ENCODE peak calls at places on chromosomes 16 and 17, in four cellular contexts. One of them, this sample, is unnamed.

GRCh38 chr16:88616320-88616719 is 22.1 kb upstream of the IL17C start:
- DNase-seq in K562: no peak
- DNase-seq in GM12878: no peak
- DNase-seq in H1: no peak
- DNase-seq in this sample: no peak

GRCh38 chr17:40540448-40540847 is 24.8 kb downstream of the CCR7 start:
- DNase-seq in H1: no peak
- DNase-seq in K562: no peak
- DNase-seq in GM12878: no peak
- DNase-seq in this sample: no peak

GRCh38 chr17:57911834-57912673 is 43.2 kb downstream of the CUEDC1 start:
- DNase-seq in GM12878: no peak
- DNase-seq in H1: no peak
- DNase-seq in K562: no peak
- DNase-seq in this sample: peak

GRCh38 chr17:40938981-40939380 is 1.5 kb upstream of the KRT23 start:
- DNase-seq in K562: no peak
- DNase-seq in H1: no peak
- DNase-seq in GM12878: no peak
- DNase-seq in this sample: no peak

GRCh38 chr17:79951361-79952264 is 84.1 kb downstream of the TBC1D16 start:
- DNase-seq in H1: no peak
- DNase-seq in GM12878: no peak
- DNase-seq in K562: no peak
- DNase-seq in this sample: peak

GRCh38 chr17:2776589-2777241 is 19.5 kb upstream of the RAP1GAP2 start:
- DNase-seq in K562: no peak
- DNase-seq in H1: no peak
- DNase-seq in GM12878: no peak
- DNase-seq in this sample: peak

GRCh38 chr16:27080870-27081269 is 14.1 kb downstream of the C16orf82 start:
- DNase-seq in H1: no peak
- DNase-seq in K562: peak
- DNase-seq in GM12878: no peak
- DNase-seq in this sample: peak

GRCh38 chr17:63445571-63446217 is 412 bp downstream of the CYB561 start:
- DNase-seq in H1: no peak
- DNase-seq in K562: peak
- DNase-seq in GM12878: no peak
- DNase-seq in this sample: no peak

GRCh38 chr16:50001144-50001543 is 23.9 kb upstream of the CNEP1R1 start:
- DNase-seq in H1: no peak
- DNase-seq in GM12878: no peak
- DNase-seq in K562: no peak
- DNase-seq in this sample: no peak

GRCh38 chr17:63476494-63476856 is 386 bp upstream of the ACE start:
- DNase-seq in K562: peak
- DNase-seq in GM12878: no peak
- DNase-seq in H1: no peak
- DNase-seq in this sample: no peak

GRCh38 chr17:82062984-82063368 is 2.6 kb downstream of the DUS1L start:
- DNase-seq in K562: no peak
- DNase-seq in H1: no peak
- DNase-seq in GM12878: no peak
- DNase-seq in this sample: no peak

GRCh38 chr17:57902800-57903759 is 52.1 kb downstream of the CUEDC1 start:
- DNase-seq in H1: no peak
- DNase-seq in K562: no peak
- DNase-seq in GM12878: peak
- DNase-seq in this sample: peak

GRCh38 chr17:50304781-50305404 is 30.6 kb downstream of the TMEM92 start:
- DNase-seq in GM12878: no peak
- DNase-seq in K562: no peak
- DNase-seq in H1: no peak
- DNase-seq in this sample: no peak

GRCh38 chr17:4258867-4259266 is 4.9 kb downstream of the ANKFY1 start:
- DNase-seq in K562: no peak
- DNase-seq in H1: no peak
- DNase-seq in GM12878: no peak
- DNase-seq in this sample: no peak

GRCh38 chr17:46851029-46851741 is at the start of gene WNT9B:
- DNase-seq in H1: no peak
- DNase-seq in GM12878: no peak
- DNase-seq in K562: peak
- DNase-seq in this sample: peak

GRCh38 chr16:55613578-55614333 is 42.0 kb upstream of the SLC6A2 start:
- DNase-seq in GM12878: no peak
- DNase-seq in K562: no peak
- DNase-seq in H1: no peak
- DNase-seq in this sample: no peak

GRCh38 chr17:50661795-50662391 is 27.2 kb downstream of the ABCC3 start:
- DNase-seq in H1: no peak
- DNase-seq in GM12878: no peak
- DNase-seq in K562: peak
- DNase-seq in this sample: peak

GRCh38 chr17:40023590-40024292 is 8.5 kb downstream of the CSF3 start:
- DNase-seq in GM12878: no peak
- DNase-seq in K562: no peak
- DNase-seq in H1: no peak
- DNase-seq in this sample: no peak

GRCh38 chr16:57620316-57621231 is 7.9 kb upstream of the ADGRG1 start:
- DNase-seq in K562: no peak
- DNase-seq in GM12878: no peak
- DNase-seq in H1: no peak
- DNase-seq in this sample: no peak

GRCh38 chr17:77382356-77382911 is 241.7 kb downstream of the SEC14L1 start:
- DNase-seq in GM12878: no peak
- DNase-seq in H1: no peak
- DNase-seq in K562: no peak
- DNase-seq in this sample: peak

GRCh38 chr16:31380201-31380600 is 12.9 kb upstream of the ITGAD start:
- DNase-seq in H1: no peak
- DNase-seq in K562: no peak
- DNase-seq in GM12878: no peak
- DNase-seq in this sample: no peak

GRCh38 chr16:57838161-57838560 is 35.9 kb upstream of the KIFC3 start:
- DNase-seq in GM12878: no peak
- DNase-seq in H1: no peak
- DNase-seq in K562: no peak
- DNase-seq in this sample: no peak

GRCh38 chr17:83012873-83013778 is 66.3 kb upstream of the METRNL start:
- DNase-seq in H1: no peak
- DNase-seq in GM12878: no peak
- DNase-seq in K562: no peak
- DNase-seq in this sample: no peak

GRCh38 chr17:32575865-32576264 is 89.1 kb downstream of the CDK5R1 start:
- DNase-seq in H1: no peak
- DNase-seq in GM12878: no peak
- DNase-seq in K562: no peak
- DNase-seq in this sample: no peak

DNA sequence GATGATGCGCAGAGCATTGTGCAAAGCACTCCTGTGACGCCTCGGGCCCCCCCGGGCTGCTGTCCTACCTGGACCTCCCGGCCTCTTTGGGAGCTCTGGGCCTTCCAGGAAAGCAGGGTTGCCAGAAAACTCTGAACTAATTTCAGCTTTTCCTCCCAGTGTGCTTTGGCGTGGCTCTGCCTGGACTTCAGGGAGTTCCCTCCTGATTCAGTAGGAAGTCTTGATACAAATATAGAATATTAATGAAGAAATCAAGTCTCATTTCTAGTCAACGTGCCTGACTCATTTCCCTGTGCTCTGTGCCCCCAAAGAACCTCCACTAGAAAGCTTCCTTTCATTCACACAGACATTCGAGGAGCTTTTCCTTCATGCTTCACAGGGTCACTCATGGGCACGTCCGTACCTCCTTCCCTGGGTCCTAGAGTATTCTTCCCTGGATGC is 84.0 kb upstream of the NOL11 start:
- DNase-seq in GM12878: no peak
- DNase-seq in K562: no peak
- DNase-seq in H1: no peak
- DNase-seq in this sample: no peak
- TF ChIP-seq GABPA in GM12878: no peak
- TF ChIP-seq GABPA in K562: no peak
- TF ChIP-seq GABPA in H1: no peak
- TF ChIP-seq GABPA in this sample: no peak

DNA sequence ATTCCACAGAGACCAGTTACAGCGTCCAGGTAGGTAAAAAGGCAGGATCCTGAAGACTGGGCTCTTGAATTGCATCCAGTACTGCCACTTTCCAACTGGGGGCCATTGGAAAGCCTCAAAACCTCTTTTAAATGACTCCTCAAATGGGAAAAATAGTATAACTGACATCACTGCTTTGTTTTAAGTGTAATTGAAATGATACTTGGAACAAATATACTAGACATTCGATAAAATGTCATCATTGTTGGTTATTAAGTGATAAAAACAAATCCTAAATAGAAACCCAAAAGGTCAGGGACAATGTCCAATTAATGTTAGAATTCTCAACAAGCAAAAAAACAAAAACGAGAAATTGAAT is 1.2 kb upstream of the COTL1 start:
- DNase-seq in H1: no peak
- DNase-seq in GM12878: no peak
- DNase-seq in K562: no peak
- DNase-seq in this sample: no peak
- TF ChIP-seq SP1 in H1: no peak
- TF ChIP-seq SP1 in GM12878: no peak
- TF ChIP-seq SP1 in K562: no peak
- TF ChIP-seq SP1 in this sample: no peak

GRCh38 chr16:11596572-11597226 is 10.0 kb upstream of the LITAF start:
- DNase-seq in K562: no peak
- DNase-seq in GM12878: no peak
- DNase-seq in H1: no peak
- DNase-seq in this sample: no peak

GRCh38 chr16:11595908-11596504 is 9.3 kb upstream of the LITAF start:
- DNase-seq in GM12878: no peak
- DNase-seq in H1: no peak
- DNase-seq in K562: no peak
- DNase-seq in this sample: no peak

GRCh38 chr16:11597268-11597690 is 10.6 kb upstream of the LITAF start:
- DNase-seq in H1: no peak
- DNase-seq in K562: no peak
- DNase-seq in GM12878: no peak
- DNase-seq in this sample: no peak

GRCh38 chr16:11599579-11599978 is 12.9 kb upstream of the LITAF start:
- DNase-seq in H1: no peak
- DNase-seq in K562: no peak
- DNase-seq in GM12878: no peak
- DNase-seq in this sample: no peak

GRCh38 chr16:11597737-11598136 is 11.0 kb upstream of the LITAF start:
- DNase-seq in K562: no peak
- DNase-seq in GM12878: no peak
- DNase-seq in H1: no peak
- DNase-seq in this sample: no peak
- TF ChIP-seq CTCF in K562: no peak
- TF ChIP-seq CTCF in GM12878: no peak
- TF ChIP-seq CTCF in H1: no peak
- TF ChIP-seq CTCF in this sample: peak

GRCh38 chr16:85902366-85903155 is 3.6 kb downstream of the IRF8 start:
- DNase-seq in H1: no peak
- DNase-seq in K562: no peak
- DNase-seq in GM12878: peak
- DNase-seq in this sample: no peak

GRCh38 chr16:85901760-85902365 is 2.9 kb downstream of the IRF8 start:
- DNase-seq in K562: no peak
- DNase-seq in H1: no peak
- DNase-seq in GM12878: no peak
- DNase-seq in this sample: no peak

GRCh38 chr16:85900031-85900792 is 1.2 kb downstream of the IRF8 start:
- DNase-seq in H1: no peak
- DNase-seq in K562: no peak
- DNase-seq in GM12878: no peak
- DNase-seq in this sample: no peak

GRCh38 chr16:85899444-85899843 is 482 bp downstream of the IRF8 start:
- DNase-seq in K562: no peak
- DNase-seq in GM12878: no peak
- DNase-seq in H1: no peak
- DNase-seq in this sample: no peak

DNA sequence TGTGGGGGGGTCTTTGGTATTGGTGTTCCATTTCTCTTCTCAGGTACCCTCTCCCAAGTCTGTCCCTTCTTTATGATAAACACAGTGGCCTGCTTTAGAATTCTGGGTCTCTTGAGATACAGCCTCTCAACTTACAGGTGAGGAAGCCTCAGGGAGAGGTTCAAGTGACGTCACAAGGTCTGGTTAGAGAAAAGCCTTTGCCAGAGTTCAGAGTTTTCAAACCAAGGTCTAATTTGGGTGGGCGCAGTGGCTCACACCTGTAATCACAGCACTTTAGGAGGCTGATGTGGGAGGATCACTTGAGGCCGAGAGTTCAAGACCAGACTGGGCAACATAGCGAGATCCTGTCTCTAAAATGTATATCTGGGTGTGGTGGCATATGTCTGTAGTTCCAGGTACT is 2.1 kb downstream of the IRF8 start:
- DNase-seq in K562: no peak
- DNase-seq in H1: no peak
- DNase-seq in GM12878: no peak
- DNase-seq in this sample: no peak
- TF ChIP-seq GABPA in K562: no peak
- TF ChIP-seq GABPA in H1: no peak
- TF ChIP-seq GABPA in GM12878: no peak
- TF ChIP-seq GABPA in this sample: no peak

GRCh38 chr17:66560691-66561090 is 258.3 kb downstream of the PRKCA start:
- DNase-seq in H1: no peak
- DNase-seq in K562: no peak
- DNase-seq in GM12878: no peak
- DNase-seq in this sample: no peak
- TF ChIP-seq SP1 in H1: no peak
- TF ChIP-seq SP1 in K562: no peak
- TF ChIP-seq SP1 in GM12878: no peak
- TF ChIP-seq SP1 in this sample: no peak

DNA sequence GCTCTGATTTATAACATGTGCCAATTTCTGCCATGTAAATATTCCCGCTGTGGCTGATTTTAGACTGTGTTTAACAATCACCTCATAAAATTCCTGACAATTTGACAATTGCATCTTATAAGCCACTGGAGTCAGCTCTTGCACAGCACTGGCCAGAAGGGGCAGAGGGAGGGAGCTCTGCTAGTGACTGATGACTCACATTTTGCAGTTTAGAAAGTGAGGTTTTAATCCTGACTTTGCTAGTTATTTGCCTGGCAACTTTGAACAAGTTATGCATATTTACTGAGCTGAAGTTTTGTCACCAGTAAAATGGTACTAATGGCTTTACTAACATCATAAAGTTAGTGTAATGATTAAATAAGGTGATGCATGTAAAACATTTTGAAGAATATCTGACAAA is 452.3 kb downstream of the CNTNAP4 start:
- DNase-seq in H1: no peak
- DNase-seq in GM12878: no peak
- DNase-seq in K562: no peak
- DNase-seq in this sample: no peak
- TF ChIP-seq CTCF in H1: no peak
- TF ChIP-seq CTCF in GM12878: no peak
- TF ChIP-seq CTCF in K562: no peak
- TF ChIP-seq CTCF in this sample: no peak

GRCh38 chr17:81048827-81049371 is 13.9 kb downstream of the BAIAP2 start:
- DNase-seq in H1: no peak
- DNase-seq in K562: no peak
- DNase-seq in GM12878: no peak
- DNase-seq in this sample: no peak
- TF ChIP-seq GABPA in H1: no peak
- TF ChIP-seq GABPA in K562: no peak
- TF ChIP-seq GABPA in GM12878: no peak
- TF ChIP-seq GABPA in this sample: no peak

GRCh38 chr16:2720719-2721633 is 952 bp upstream of the PRSS27 start:
- DNase-seq in H1: peak
- DNase-seq in K562: peak
- DNase-seq in GM12878: peak
- DNase-seq in this sample: peak
- TF ChIP-seq SP1 in H1: peak
- TF ChIP-seq SP1 in K562: peak
- TF ChIP-seq SP1 in GM12878: peak
- TF ChIP-seq SP1 in this sample: peak

This sample was measured in HepG2.